ENCODE peak calls at places on chromosomes 1 and 21, in eight cellular contexts. H is AG04450; I is endothelial cell; T is GM12865; Y is CD4-positive, alpha-beta T cell; L is brain microvascular endothelial cell; Z is fibroblast of lung; N is WTC11. W is an unnamed sample.

GRCh38 chr1:198754670-198755069 is 115.8 kb downstream of the PTPRC start:
- DNase-seq in H (no peak), I (no peak), T (no peak), Y (no peak), L (no peak), Z (no peak), N (no peak), W (no peak)

GRCh38 chr1:223411309-223411708 is 18.1 kb downstream of the CCDC185 start:
- DNase-seq in H (peak; percentile 65), I (no peak), T (no peak), Y (no peak), L (no peak), Z (peak; percentile 88), N (no peak), W (no peak)

GRCh38 chr1:55612988-55613387 is 397.8 kb upstream of the USP24 start:
- DNase-seq in H (no peak), I (no peak), T (no peak), Y (no peak), L (no peak), Z (no peak), N (no peak), W (no peak)

GRCh38 chr1:9275567-9276034 is 17.1 kb upstream of the SPSB1 start:
- DNase-seq in H (no peak), I (no peak), T (peak; percentile 92), Y (peak; percentile 68), L (peak; percentile 90), Z (peak; percentile 86), N (no peak), W (peak; percentile 81)

GRCh38 chr1:164641353-164641730 is 82.4 kb downstream of the PBX1 start:
- DNase-seq in H (no peak), I (no peak), T (no peak), Y (no peak), L (peak; percentile 20), Z (peak; percentile 27), N (no peak), W (no peak)

GRCh38 chr1:147837129-147837776 is 65.3 kb upstream of the GJA8 start:
- DNase-seq in H (no peak), I (no peak), T (no peak), Y (no peak), L (no peak), Z (no peak), N (peak; percentile 57), W (no peak)

GRCh38 chr1:184930232-184930631 is 44.1 kb downstream of the NIBAN1 start:
- DNase-seq in H (no peak), I (no peak), T (no peak), Y (no peak), L (no peak), Z (no peak), N (no peak), W (no peak)

GRCh38 chr1:189158155-189158554 is 1319.5 kb downstream of the BRINP3 start:
- DNase-seq in H (no peak), I (no peak), T (no peak), Y (no peak), L (no peak), Z (no peak), N (no peak), W (no peak)

GRCh38 chr1:5997316-5997715 is 5.1 kb upstream of the NPHP4 start:
- DNase-seq in H (no peak), I (no peak), T (no peak), Y (peak; percentile 25), L (no peak), Z (no peak), N (peak; percentile 0), W (no peak)

GRCh38 chr1:94926365-94926914 is 470 bp downstream of the CNN3 start:
- DNase-seq in H (no peak), I (peak; percentile 77), T (no peak), Y (peak; percentile 35), L (no peak), Z (peak; percentile 61), N (peak; percentile 65), W (peak; percentile 39)

GRCh38 chr21:42384184-42384583 is 11.7 kb downstream of the TMPRSS3 start:
- DNase-seq in H (no peak), I (no peak), T (no peak), Y (no peak), L (no peak), Z (no peak), N (no peak), W (no peak)

GRCh38 chr1:105483436-105483835 is 1573.0 kb upstream of the PRMT6 start:
- DNase-seq in H (no peak), I (no peak), T (no peak), Y (no peak), L (no peak), Z (no peak), N (no peak), W (no peak)

GRCh38 chr21:43634618-43635017 is 24.7 kb downstream of the HSF2BP start:
- DNase-seq in H (no peak), I (no peak), T (no peak), Y (no peak), L (peak; percentile 53), Z (no peak), N (no peak), W (no peak)

GRCh38 chr1:156444407-156445001 is 56.1 kb downstream of the MEF2D start:
- DNase-seq in H (no peak), I (peak; percentile 66), T (peak; percentile 45), Y (no peak), L (peak; percentile 24), Z (no peak), N (peak; percentile 72), W (peak; percentile 63)
- TF ChIP-seq CTCF in H (peak; percentile 35), I (peak; percentile 57), T (peak; percentile 37), Y (no peak), L (peak; percentile 56), Z (peak; percentile 29), N (peak; percentile 52), W (peak; percentile 85)

GRCh38 chr1:214824758-214825157 is 221.8 kb downstream of the CENPF start:
- DNase-seq in H (no peak), I (no peak), T (no peak), Y (no peak), L (no peak), Z (peak; percentile 41), N (no peak), W (peak; percentile 40)

GRCh38 chr1:214827883-214828282 is 224.9 kb downstream of the CENPF start:
- DNase-seq in H (no peak), I (no peak), T (no peak), Y (no peak), L (no peak), Z (no peak), N (no peak), W (no peak)

GRCh38 chr1:214823311-214824117 is 220.5 kb downstream of the CENPF start:
- DNase-seq in H (no peak), I (no peak), T (peak; percentile 14), Y (no peak), L (no peak), Z (no peak), N (peak; percentile 49), W (peak; percentile 14)
- TF ChIP-seq CTCF in H (no peak), I (no peak), T (peak; percentile 17), Y (no peak), L (no peak), Z (no peak), N (no peak), W (no peak)

GRCh38 chr1:119371800-119372199 is 3.2 kb downstream of the HAO2 start:
- DNase-seq in H (no peak), I (no peak), T (no peak), Y (no peak), L (no peak), Z (no peak), N (no peak), W (no peak)

GRCh38 chr1:119370748-119371147 is 2.2 kb downstream of the HAO2 start:
- DNase-seq in H (no peak), I (no peak), T (no peak), Y (no peak), L (no peak), Z (no peak), N (no peak), W (no peak)

GRCh38 chr1:119374208-119374877 is 5.8 kb downstream of the HAO2 start:
- DNase-seq in H (no peak), I (no peak), T (peak; percentile 32), Y (no peak), L (peak; percentile 30), Z (no peak), N (no peak), W (no peak)

GRCh38 chr1:119373465-119373864 is 4.9 kb downstream of the HAO2 start:
- DNase-seq in H (no peak), I (no peak), T (peak; percentile 37), Y (no peak), L (peak; percentile 47), Z (no peak), N (no peak), W (peak; percentile 45)

GRCh38 chr1:119372493-119373086 is 4.0 kb downstream of the HAO2 start:
- DNase-seq in H (no peak), I (peak; percentile 56), T (peak; percentile 78), Y (no peak), L (no peak), Z (peak; percentile 22), N (peak; percentile 69), W (peak; percentile 38)
- TF ChIP-seq CTCF in H (no peak), I (no peak), T (peak; percentile 31), Y (no peak), L (peak; percentile 28), Z (no peak), N (no peak), W (no peak)

GRCh38 chr1:14365226-14365994 is 233.1 kb upstream of the KAZN start:
- DNase-seq in H (no peak), I (no peak), T (no peak), Y (no peak), L (no peak), Z (no peak), N (no peak), W (no peak)

GRCh38 chr1:14362331-14362730 is 236.2 kb upstream of the KAZN start:
- DNase-seq in H (no peak), I (no peak), T (no peak), Y (no peak), L (no peak), Z (no peak), N (no peak), W (no peak)

GRCh38 chr1:14366361-14367018 is 232.0 kb upstream of the KAZN start:
- DNase-seq in H (no peak), I (peak; percentile 6), T (no peak), Y (no peak), L (no peak), Z (peak; percentile 14), N (peak; percentile 27), W (no peak)

GRCh38 chr1:14363191-14363590 is 235.3 kb upstream of the KAZN start:
- DNase-seq in H (no peak), I (no peak), T (no peak), Y (no peak), L (no peak), Z (no peak), N (no peak), W (no peak)

DNA sequence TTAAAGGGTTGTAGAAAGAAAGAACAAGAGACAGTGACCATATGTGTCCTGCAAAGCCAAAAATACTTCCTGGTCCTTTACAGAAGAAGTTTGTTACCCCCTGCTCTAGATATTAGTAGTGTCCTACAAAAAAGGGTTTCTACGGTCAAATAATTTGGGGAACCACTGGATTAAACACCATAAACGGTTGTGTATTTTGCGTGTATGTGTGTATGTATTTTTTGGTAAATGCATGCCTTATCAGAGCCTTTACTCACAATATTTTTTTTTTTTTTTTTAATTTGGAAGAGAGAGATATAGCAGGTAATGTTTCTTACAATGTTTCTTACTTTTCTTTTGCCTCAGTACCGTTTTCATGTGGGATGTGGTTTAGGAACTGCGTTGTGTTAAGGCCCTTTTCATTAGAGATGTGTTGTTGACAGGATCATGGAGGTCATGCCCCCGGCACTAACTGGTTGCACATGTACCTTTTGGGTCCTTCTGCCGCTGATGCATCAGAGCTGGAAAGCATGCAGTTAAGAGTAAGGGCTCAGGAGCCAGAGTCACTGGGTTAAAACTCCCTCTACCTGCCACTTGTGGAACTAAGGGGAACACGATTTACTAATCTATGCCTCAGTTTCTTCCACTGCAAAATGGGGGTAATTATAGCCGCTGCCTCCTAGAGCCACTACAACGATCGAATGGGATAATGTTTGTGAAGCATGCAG is 234.6 kb upstream of the KAZN start:
- DNase-seq in H (no peak), I (no peak), T (no peak), Y (no peak), L (no peak), Z (no peak), N (no peak), W (no peak)
- TF ChIP-seq CTCF in H (no peak), I (no peak), T (no peak), Y (no peak), L (no peak), Z (no peak), N (no peak), W (peak; percentile 17)

W was measured in MCF 10A.